ENCODE peak calls at places on chromosome 4, in ten cellular contexts. H is COR-L47; J is HT1080; M is NCI-H774; Q is progenitor cell of endocrine pancreas; P is K562; O is HuH-7.5; T is colonic mucosa; Z is dermis microvascular lymphatic vessel endothelial cell; E is CD8-positive, alpha-beta T cell. C is an unnamed sample.

GRCh38 chr4:155618183-155618838 is 48.3 kb upstream of the GUCY1A1 start:
- DNase-seq in H (no peak), J (no peak), M (no peak), Q (no peak), P (no peak), O (no peak), T (no peak), Z (no peak), E (no peak), C (no peak)

GRCh38 chr4:168421055-168421454 is 59.2 kb downstream of the DDX60L start:
- DNase-seq in H (no peak), J (no peak), M (no peak), Q (no peak), P (no peak), O (no peak), T (no peak), Z (no peak), E (no peak), C (no peak)

GRCh38 chr4:52038109-52038912 is at the start of gene SGCB:
- DNase-seq in H (peak), J (peak), M (peak), Q (peak), P (peak), O (peak), T (peak), Z (no peak), E (peak), C (peak)

GRCh38 chr4:1375051-1375721 is 28.2 kb downstream of the UVSSA start:
- DNase-seq in H (no peak), J (no peak), M (no peak), Q (no peak), P (no peak), O (no peak), T (no peak), Z (no peak), E (no peak), C (no peak)

GRCh38 chr4:103207673-103208072 is 9.5 kb upstream of the CENPE start:
- DNase-seq in H (peak), J (no peak), M (no peak), Q (no peak), P (no peak), O (no peak), T (no peak), Z (no peak), E (no peak), C (peak)

GRCh38 chr4:26238426-26238781 is 82.4 kb upstream of the RBPJ start:
- DNase-seq in H (no peak), J (no peak), M (peak), Q (no peak), P (no peak), O (peak), T (peak), Z (no peak), E (no peak), C (no peak)

GRCh38 chr4:81807927-81808672 is 336.4 kb upstream of the RASGEF1B start:
- DNase-seq in H (peak), J (peak), M (peak), Q (no peak), P (no peak), O (no peak), T (no peak), Z (no peak), E (no peak), C (peak)

GRCh38 chr4:76017056-76017686 is 6.1 kb downstream of the CXCL10 start:
- DNase-seq in H (no peak), J (no peak), M (no peak), Q (no peak), P (no peak), O (no peak), T (no peak), Z (no peak), E (no peak), C (no peak)

GRCh38 chr4:99323761-99324160 is 2.6 kb upstream of the ADH1B start:
- DNase-seq in H (no peak), J (no peak), M (no peak), Q (no peak), P (no peak), O (no peak), T (no peak), Z (no peak), E (no peak), C (no peak)